ENCODE peak calls at places on chromosomes 3 and 15, in eight cellular contexts. One of them, this sample, is unnamed.

GRCh38 chr3:67386446-67386845 is 268.0 kb downstream of the SUCLG2 start:
- DNase-seq in ELR: no peak
- DNase-seq in left ventricle myocardium inferior: no peak
- DNase-seq in Kasumi-1: no peak
- DNase-seq in coronary artery: no peak
- DNase-seq in activated CD4-positive, alpha-beta T cell treated with anti-CD3 and anti-CD28 coated beads, Interleukin-2, amount 10 ng/mL, durations not matched to agents 24 days and 14 days: peak
- DNase-seq in LoVo: no peak
- DNase-seq in colonic mucosa: no peak
- DNase-seq in this sample: no peak

GRCh38 chr15:55247766-55248427 is 41.7 kb downstream of the RAB27A start:
- DNase-seq in colonic mucosa: no peak
- DNase-seq in ELR: no peak
- DNase-seq in Kasumi-1: no peak
- DNase-seq in left ventricle myocardium inferior: no peak
- DNase-seq in activated CD4-positive, alpha-beta T cell treated with anti-CD3 and anti-CD28 coated beads, Interleukin-2, amount 10 ng/mL, durations not matched to agents 24 days and 14 days: no peak
- DNase-seq in LoVo: no peak
- DNase-seq in coronary artery: no peak
- DNase-seq in this sample: no peak

GRCh38 chr15:71677352-71677751 is 133.0 kb upstream of the NR2E3 start:
- DNase-seq in colonic mucosa: no peak
- DNase-seq in coronary artery: no peak
- DNase-seq in Kasumi-1: no peak
- DNase-seq in left ventricle myocardium inferior: no peak
- DNase-seq in LoVo: no peak
- DNase-seq in activated CD4-positive, alpha-beta T cell treated with anti-CD3 and anti-CD28 coated beads, Interleukin-2, amount 10 ng/mL, durations not matched to agents 24 days and 14 days: peak
- DNase-seq in ELR: no peak
- DNase-seq in this sample: no peak

GRCh38 chr3:111829023-111829422 is 30.0 kb upstream of the PHLDB2 start:
- DNase-seq in colonic mucosa: no peak
- DNase-seq in coronary artery: no peak
- DNase-seq in Kasumi-1: no peak
- DNase-seq in LoVo: no peak
- DNase-seq in activated CD4-positive, alpha-beta T cell treated with anti-CD3 and anti-CD28 coated beads, Interleukin-2, amount 10 ng/mL, durations not matched to agents 24 days and 14 days: no peak
- DNase-seq in ELR: no peak
- DNase-seq in left ventricle myocardium inferior: no peak
- DNase-seq in this sample: no peak

GRCh38 chr3:16839271-16840110 is 45.3 kb upstream of the PLCL2 start:
- DNase-seq in left ventricle myocardium inferior: no peak
- DNase-seq in activated CD4-positive, alpha-beta T cell treated with anti-CD3 and anti-CD28 coated beads, Interleukin-2, amount 10 ng/mL, durations not matched to agents 24 days and 14 days: peak
- DNase-seq in LoVo: no peak
- DNase-seq in ELR: no peak
- DNase-seq in coronary artery: no peak
- DNase-seq in colonic mucosa: no peak
- DNase-seq in Kasumi-1: no peak
- DNase-seq in this sample: no peak

GRCh38 chr3:16875876-16876575 is 8.7 kb upstream of the PLCL2 start:
- DNase-seq in LoVo: no peak
- DNase-seq in colonic mucosa: no peak
- DNase-seq in ELR: no peak
- DNase-seq in activated CD4-positive, alpha-beta T cell treated with anti-CD3 and anti-CD28 coated beads, Interleukin-2, amount 10 ng/mL, durations not matched to agents 24 days and 14 days: peak
- DNase-seq in Kasumi-1: no peak
- DNase-seq in left ventricle myocardium inferior: no peak
- DNase-seq in coronary artery: no peak
- DNase-seq in this sample: no peak

GRCh38 chr3:67531149-67532101 is 123.0 kb downstream of the SUCLG2 start:
- DNase-seq in activated CD4-positive, alpha-beta T cell treated with anti-CD3 and anti-CD28 coated beads, Interleukin-2, amount 10 ng/mL, durations not matched to agents 24 days and 14 days: no peak
- DNase-seq in coronary artery: no peak
- DNase-seq in ELR: peak
- DNase-seq in left ventricle myocardium inferior: no peak
- DNase-seq in colonic mucosa: no peak
- DNase-seq in LoVo: no peak
- DNase-seq in Kasumi-1: no peak
- DNase-seq in this sample: no peak

GRCh38 chr15:71518661-71519060 is 291.7 kb upstream of the NR2E3 start:
- DNase-seq in Kasumi-1: no peak
- DNase-seq in colonic mucosa: no peak
- DNase-seq in coronary artery: no peak
- DNase-seq in ELR: no peak
- DNase-seq in activated CD4-positive, alpha-beta T cell treated with anti-CD3 and anti-CD28 coated beads, Interleukin-2, amount 10 ng/mL, durations not matched to agents 24 days and 14 days: no peak
- DNase-seq in LoVo: no peak
- DNase-seq in left ventricle myocardium inferior: no peak
- DNase-seq in this sample: no peak

GRCh38 chr15:41772720-41773331 is 1.5 kb upstream of the MAPKBP1 start:
- DNase-seq in left ventricle myocardium inferior: no peak
- DNase-seq in coronary artery: no peak
- DNase-seq in ELR: peak
- DNase-seq in colonic mucosa: peak
- DNase-seq in activated CD4-positive, alpha-beta T cell treated with anti-CD3 and anti-CD28 coated beads, Interleukin-2, amount 10 ng/mL, durations not matched to agents 24 days and 14 days: peak
- DNase-seq in Kasumi-1: peak
- DNase-seq in LoVo: peak
- DNase-seq in this sample: peak

GRCh38 chr15:67149068-67149841 is 83.9 kb downstream of the SMAD3 start:
- DNase-seq in left ventricle myocardium inferior: no peak
- DNase-seq in ELR: no peak
- DNase-seq in colonic mucosa: no peak
- DNase-seq in Kasumi-1: no peak
- DNase-seq in LoVo: no peak
- DNase-seq in activated CD4-positive, alpha-beta T cell treated with anti-CD3 and anti-CD28 coated beads, Interleukin-2, amount 10 ng/mL, durations not matched to agents 24 days and 14 days: no peak
- DNase-seq in coronary artery: no peak
- DNase-seq in this sample: no peak

GRCh38 chr15:98800437-98801233 is 152.3 kb downstream of the IGF1R start:
- DNase-seq in LoVo: peak
- DNase-seq in coronary artery: peak
- DNase-seq in Kasumi-1: peak
- DNase-seq in activated CD4-positive, alpha-beta T cell treated with anti-CD3 and anti-CD28 coated beads, Interleukin-2, amount 10 ng/mL, durations not matched to agents 24 days and 14 days: no peak
- DNase-seq in ELR: peak
- DNase-seq in left ventricle myocardium inferior: no peak
- DNase-seq in colonic mucosa: peak
- DNase-seq in this sample: peak

GRCh38 chr3:13700362-13700761 is 151.4 kb downstream of the FBLN2 start:
- DNase-seq in coronary artery: no peak
- DNase-seq in LoVo: no peak
- DNase-seq in left ventricle myocardium inferior: no peak
- DNase-seq in Kasumi-1: no peak
- DNase-seq in activated CD4-positive, alpha-beta T cell treated with anti-CD3 and anti-CD28 coated beads, Interleukin-2, amount 10 ng/mL, durations not matched to agents 24 days and 14 days: no peak
- DNase-seq in colonic mucosa: no peak
- DNase-seq in ELR: no peak
- DNase-seq in this sample: no peak

GRCh38 chr15:83871808-83872559 is 218.1 kb downstream of the ADAMTSL3 start:
- DNase-seq in colonic mucosa: no peak
- DNase-seq in activated CD4-positive, alpha-beta T cell treated with anti-CD3 and anti-CD28 coated beads, Interleukin-2, amount 10 ng/mL, durations not matched to agents 24 days and 14 days: no peak
- DNase-seq in coronary artery: no peak
- DNase-seq in left ventricle myocardium inferior: no peak
- DNase-seq in Kasumi-1: no peak
- DNase-seq in ELR: peak
- DNase-seq in LoVo: no peak
- DNase-seq in this sample: no peak

GRCh38 chr15:67105065-67105951 is 39.9 kb downstream of the SMAD3 start:
- DNase-seq in Kasumi-1: no peak
- DNase-seq in colonic mucosa: peak
- DNase-seq in activated CD4-positive, alpha-beta T cell treated with anti-CD3 and anti-CD28 coated beads, Interleukin-2, amount 10 ng/mL, durations not matched to agents 24 days and 14 days: no peak
- DNase-seq in coronary artery: peak
- DNase-seq in LoVo: peak
- DNase-seq in ELR: peak
- DNase-seq in left ventricle myocardium inferior: no peak
- DNase-seq in this sample: peak

GRCh38 chr15:61749169-61749568 is 311.1 kb downstream of the VPS13C start:
- DNase-seq in left ventricle myocardium inferior: no peak
- DNase-seq in activated CD4-positive, alpha-beta T cell treated with anti-CD3 and anti-CD28 coated beads, Interleukin-2, amount 10 ng/mL, durations not matched to agents 24 days and 14 days: no peak
- DNase-seq in ELR: no peak
- DNase-seq in coronary artery: no peak
- DNase-seq in LoVo: no peak
- DNase-seq in Kasumi-1: no peak
- DNase-seq in colonic mucosa: peak
- DNase-seq in this sample: peak

GRCh38 chr3:16101295-16102186 is 72.9 kb upstream of the GALNT15 start:
- DNase-seq in ELR: peak
- DNase-seq in Kasumi-1: no peak
- DNase-seq in LoVo: peak
- DNase-seq in colonic mucosa: peak
- DNase-seq in activated CD4-positive, alpha-beta T cell treated with anti-CD3 and anti-CD28 coated beads, Interleukin-2, amount 10 ng/mL, durations not matched to agents 24 days and 14 days: no peak
- DNase-seq in left ventricle myocardium inferior: no peak
- DNase-seq in coronary artery: no peak
- DNase-seq in this sample: no peak

GRCh38 chr15:73268457-73268856 is 100.3 kb downstream of the HCN4 start:
- DNase-seq in activated CD4-positive, alpha-beta T cell treated with anti-CD3 and anti-CD28 coated beads, Interleukin-2, amount 10 ng/mL, durations not matched to agents 24 days and 14 days: no peak
- DNase-seq in LoVo: no peak
- DNase-seq in colonic mucosa: no peak
- DNase-seq in left ventricle myocardium inferior: no peak
- DNase-seq in ELR: no peak
- DNase-seq in coronary artery: no peak
- DNase-seq in Kasumi-1: no peak
- DNase-seq in this sample: no peak

GRCh38 chr3:32643816-32644215 is 41.2 kb upstream of the CNOT10 start:
- DNase-seq in ELR: no peak
- DNase-seq in coronary artery: no peak
- DNase-seq in activated CD4-positive, alpha-beta T cell treated with anti-CD3 and anti-CD28 coated beads, Interleukin-2, amount 10 ng/mL, durations not matched to agents 24 days and 14 days: no peak
- DNase-seq in colonic mucosa: no peak
- DNase-seq in Kasumi-1: no peak
- DNase-seq in left ventricle myocardium inferior: no peak
- DNase-seq in LoVo: no peak
- DNase-seq in this sample: no peak

GRCh38 chr3:17645074-17645698 is 97.2 kb downstream of the TBC1D5 start:
- DNase-seq in ELR: peak
- DNase-seq in coronary artery: no peak
- DNase-seq in Kasumi-1: peak
- DNase-seq in left ventricle myocardium inferior: no peak
- DNase-seq in colonic mucosa: peak
- DNase-seq in LoVo: peak
- DNase-seq in activated CD4-positive, alpha-beta T cell treated with anti-CD3 and anti-CD28 coated beads, Interleukin-2, amount 10 ng/mL, durations not matched to agents 24 days and 14 days: peak
- DNase-seq in this sample: peak

GRCh38 chr3:16800361-16800760 is 84.4 kb upstream of the PLCL2 start:
- DNase-seq in coronary artery: no peak
- DNase-seq in Kasumi-1: no peak
- DNase-seq in colonic mucosa: no peak
- DNase-seq in left ventricle myocardium inferior: no peak
- DNase-seq in ELR: no peak
- DNase-seq in activated CD4-positive, alpha-beta T cell treated with anti-CD3 and anti-CD28 coated beads, Interleukin-2, amount 10 ng/mL, durations not matched to agents 24 days and 14 days: no peak
- DNase-seq in LoVo: no peak
- DNase-seq in this sample: no peak

GRCh38 chr3:114584734-114585371 is 291.0 kb downstream of the TIGIT start:
- DNase-seq in activated CD4-positive, alpha-beta T cell treated with anti-CD3 and anti-CD28 coated beads, Interleukin-2, amount 10 ng/mL, durations not matched to agents 24 days and 14 days: no peak
- DNase-seq in Kasumi-1: no peak
- DNase-seq in ELR: no peak
- DNase-seq in coronary artery: no peak
- DNase-seq in left ventricle myocardium inferior: no peak
- DNase-seq in colonic mucosa: no peak
- DNase-seq in LoVo: no peak
- DNase-seq in this sample: no peak

GRCh38 chr15:53193149-53193548 is 403.0 kb upstream of the ONECUT1 start:
- DNase-seq in coronary artery: no peak
- DNase-seq in colonic mucosa: no peak
- DNase-seq in activated CD4-positive, alpha-beta T cell treated with anti-CD3 and anti-CD28 coated beads, Interleukin-2, amount 10 ng/mL, durations not matched to agents 24 days and 14 days: no peak
- DNase-seq in left ventricle myocardium inferior: no peak
- DNase-seq in ELR: peak
- DNase-seq in Kasumi-1: peak
- DNase-seq in LoVo: peak
- DNase-seq in this sample: no peak

GRCh38 chr15:73959012-73959581 is 32.8 kb downstream of the LOXL1 start:
- DNase-seq in ELR: peak
- DNase-seq in left ventricle myocardium inferior: no peak
- DNase-seq in activated CD4-positive, alpha-beta T cell treated with anti-CD3 and anti-CD28 coated beads, Interleukin-2, amount 10 ng/mL, durations not matched to agents 24 days and 14 days: peak
- DNase-seq in Kasumi-1: peak
- DNase-seq in LoVo: no peak
- DNase-seq in coronary artery: peak
- DNase-seq in colonic mucosa: no peak
- DNase-seq in this sample: no peak

GRCh38 chr15:40060241-40060961 is 21.4 kb upstream of the SRP14 start:
- DNase-seq in LoVo: no peak
- DNase-seq in left ventricle myocardium inferior: no peak
- DNase-seq in activated CD4-positive, alpha-beta T cell treated with anti-CD3 and anti-CD28 coated beads, Interleukin-2, amount 10 ng/mL, durations not matched to agents 24 days and 14 days: no peak
- DNase-seq in colonic mucosa: no peak
- DNase-seq in ELR: no peak
- DNase-seq in coronary artery: peak
- DNase-seq in Kasumi-1: no peak
- DNase-seq in this sample: no peak

GRCh38 chr3:45034612-45035252 is 8.6 kb downstream of the CLEC3B start:
- DNase-seq in ELR: peak
- DNase-seq in LoVo: no peak
- DNase-seq in activated CD4-positive, alpha-beta T cell treated with anti-CD3 and anti-CD28 coated beads, Interleukin-2, amount 10 ng/mL, durations not matched to agents 24 days and 14 days: peak
- DNase-seq in left ventricle myocardium inferior: peak
- DNase-seq in Kasumi-1: peak
- DNase-seq in colonic mucosa: peak
- DNase-seq in coronary artery: no peak
- DNase-seq in this sample: no peak

GRCh38 chr3:182241777-182242556 is 530.2 kb downstream of the SOX2 start:
- DNase-seq in LoVo: no peak
- DNase-seq in colonic mucosa: no peak
- DNase-seq in Kasumi-1: no peak
- DNase-seq in ELR: no peak
- DNase-seq in coronary artery: no peak
- DNase-seq in left ventricle myocardium inferior: peak
- DNase-seq in activated CD4-positive, alpha-beta T cell treated with anti-CD3 and anti-CD28 coated beads, Interleukin-2, amount 10 ng/mL, durations not matched to agents 24 days and 14 days: no peak
- DNase-seq in this sample: no peak

GRCh38 chr15:84835661-84836384 is 18.7 kb downstream of the ALPK3 start:
- DNase-seq in ELR: no peak
- DNase-seq in Kasumi-1: no peak
- DNase-seq in LoVo: no peak
- DNase-seq in coronary artery: no peak
- DNase-seq in colonic mucosa: no peak
- DNase-seq in left ventricle myocardium inferior: no peak
- DNase-seq in activated CD4-positive, alpha-beta T cell treated with anti-CD3 and anti-CD28 coated beads, Interleukin-2, amount 10 ng/mL, durations not matched to agents 24 days and 14 days: no peak
- DNase-seq in this sample: no peak

GRCh38 chr3:115741650-115742049 is 118.3 kb downstream of the GAP43 start:
- DNase-seq in activated CD4-positive, alpha-beta T cell treated with anti-CD3 and anti-CD28 coated beads, Interleukin-2, amount 10 ng/mL, durations not matched to agents 24 days and 14 days: no peak
- DNase-seq in coronary artery: no peak
- DNase-seq in left ventricle myocardium inferior: no peak
- DNase-seq in Kasumi-1: no peak
- DNase-seq in LoVo: no peak
- DNase-seq in colonic mucosa: no peak
- DNase-seq in ELR: no peak
- DNase-seq in this sample: no peak

GRCh38 chr15:29183071-29183831 is 86.4 kb downstream of the NSMCE3 start:
- DNase-seq in Kasumi-1: no peak
- DNase-seq in LoVo: peak
- DNase-seq in coronary artery: no peak
- DNase-seq in colonic mucosa: no peak
- DNase-seq in left ventricle myocardium inferior: no peak
- DNase-seq in ELR: peak
- DNase-seq in activated CD4-positive, alpha-beta T cell treated with anti-CD3 and anti-CD28 coated beads, Interleukin-2, amount 10 ng/mL, durations not matched to agents 24 days and 14 days: no peak
- DNase-seq in this sample: no peak

GRCh38 chr15:97502038-97502437 is 458.5 kb upstream of the ARRDC4 start:
- DNase-seq in activated CD4-positive, alpha-beta T cell treated with anti-CD3 and anti-CD28 coated beads, Interleukin-2, amount 10 ng/mL, durations not matched to agents 24 days and 14 days: no peak
- DNase-seq in ELR: peak
- DNase-seq in left ventricle myocardium inferior: no peak
- DNase-seq in colonic mucosa: no peak
- DNase-seq in LoVo: peak
- DNase-seq in Kasumi-1: no peak
- DNase-seq in coronary artery: no peak
- DNase-seq in this sample: no peak

GRCh38 chr3:64593350-64593749 is 94.5 kb downstream of the ADAMTS9 start:
- DNase-seq in LoVo: no peak
- DNase-seq in coronary artery: no peak
- DNase-seq in ELR: no peak
- DNase-seq in left ventricle myocardium inferior: no peak
- DNase-seq in activated CD4-positive, alpha-beta T cell treated with anti-CD3 and anti-CD28 coated beads, Interleukin-2, amount 10 ng/mL, durations not matched to agents 24 days and 14 days: no peak
- DNase-seq in colonic mucosa: no peak
- DNase-seq in Kasumi-1: no peak
- DNase-seq in this sample: no peak

GRCh38 chr3:115385935-115386334 is 237.4 kb upstream of the GAP43 start:
- DNase-seq in left ventricle myocardium inferior: no peak
- DNase-seq in LoVo: no peak
- DNase-seq in activated CD4-positive, alpha-beta T cell treated with anti-CD3 and anti-CD28 coated beads, Interleukin-2, amount 10 ng/mL, durations not matched to agents 24 days and 14 days: no peak
- DNase-seq in colonic mucosa: no peak
- DNase-seq in coronary artery: no peak
- DNase-seq in ELR: no peak
- DNase-seq in Kasumi-1: no peak
- DNase-seq in this sample: no peak

GRCh38 chr15:77312523-77312922 is 107.4 kb downstream of the PEAK1 start:
- DNase-seq in left ventricle myocardium inferior: no peak
- DNase-seq in coronary artery: no peak
- DNase-seq in ELR: peak
- DNase-seq in LoVo: peak
- DNase-seq in colonic mucosa: no peak
- DNase-seq in Kasumi-1: no peak
- DNase-seq in activated CD4-positive, alpha-beta T cell treated with anti-CD3 and anti-CD28 coated beads, Interleukin-2, amount 10 ng/mL, durations not matched to agents 24 days and 14 days: no peak
- DNase-seq in this sample: no peak

GRCh38 chr3:155785662-155786295 is 20.3 kb downstream of the C3orf33 start:
- DNase-seq in coronary artery: no peak
- DNase-seq in Kasumi-1: no peak
- DNase-seq in LoVo: no peak
- DNase-seq in left ventricle myocardium inferior: no peak
- DNase-seq in ELR: no peak
- DNase-seq in colonic mucosa: no peak
- DNase-seq in activated CD4-positive, alpha-beta T cell treated with anti-CD3 and anti-CD28 coated beads, Interleukin-2, amount 10 ng/mL, durations not matched to agents 24 days and 14 days: no peak
- DNase-seq in this sample: no peak

This sample was measured in prostate gland.